ENCODE peak calls at places on chromosomes 6 and 20, in eight cellular contexts. U is HuH-7.5; D is EL; H is non-pigmented ciliary epithelial cell; Z is activated naive CD4-positive, alpha-beta T cell; S is activated CD4-positive, alpha-beta T cell treated with anti-CD3 and anti-CD28 coated beads, Interleukin-2, amount 10 ng/mL, durations not matched to agents 7 days and 5 days; K is WERI-Rb-1; T is neuronal stem cell. M is an unnamed sample.

GRCh38 chr6:43942011-43942442 is 172.0 kb downstream of the VEGFA start:
- DNase-seq in U (no peak), D (no peak), H (no peak), Z (no peak), S (no peak), K (peak; percentile 54), T (no peak), M (no peak)

GRCh38 chr6:169183233-169183632 is 70.4 kb downstream of the THBS2 start:
- DNase-seq in U (no peak), D (no peak), H (no peak), Z (no peak), S (no peak), K (no peak), T (no peak), M (no peak)

GRCh38 chr6:27795697-27796494 is 116.3 kb downstream of the OR2B2 start:
- DNase-seq in U (no peak), D (peak; percentile 91), H (peak; percentile 75), Z (no peak), S (peak; percentile 82), K (peak; percentile 66), T (peak; percentile 88), M (peak; percentile 38)

GRCh38 chr20:49675368-49676151 is 38.1 kb downstream of the B4GALT5 start:
- DNase-seq in U (no peak), D (peak; percentile 51), H (no peak), Z (no peak), S (no peak), K (no peak), T (no peak), M (no peak)

GRCh38 chr6:27891300-27891913 is 20.8 kb downstream of the OR2B2 start:
- DNase-seq in U (no peak), D (no peak), H (no peak), Z (no peak), S (no peak), K (no peak), T (peak; percentile 11), M (no peak)

GRCh38 chr6:133923938-133924593 is 29.0 kb upstream of the TBPL1 start:
- DNase-seq in U (peak; percentile 45), D (peak; percentile 78), H (peak; percentile 59), Z (peak; percentile 14), S (peak; percentile 70), K (peak; percentile 64), T (peak; percentile 76), M (peak; percentile 36)

GRCh38 chr20:63567382-63568169 is 6.5 kb downstream of the HELZ2 start:
- DNase-seq in U (no peak), D (no peak), H (no peak), Z (peak; percentile 31), S (peak; percentile 63), K (no peak), T (no peak), M (peak; percentile 45)

GRCh38 chr6:136228811-136229210 is 21.3 kb downstream of the MTFR2 start:
- DNase-seq in U (no peak), D (no peak), H (no peak), Z (no peak), S (no peak), K (no peak), T (no peak), M (no peak)

GRCh38 chr20:4111440-4112411 is 96.4 kb upstream of the RNF24 start:
- DNase-seq in U (no peak), D (no peak), H (no peak), Z (no peak), S (no peak), K (no peak), T (no peak), M (no peak)

GRCh38 chr6:154682633-154683125 is 50.5 kb upstream of the SCAF8 start:
- DNase-seq in U (no peak), D (no peak), H (no peak), Z (no peak), S (no peak), K (no peak), T (no peak), M (no peak)

GRCh38 chr20:14406495-14406894 is 69.1 kb upstream of the FLRT3 start:
- DNase-seq in U (no peak), D (peak; percentile 73), H (peak; percentile 11), Z (no peak), S (no peak), K (no peak), T (no peak), M (no peak)

GRCh38 chr20:20360464-20360863 is 7.4 kb upstream of the INSM1 start:
- DNase-seq in U (peak; percentile 92), D (peak; percentile 61), H (peak; percentile 42), Z (no peak), S (peak; percentile 38), K (peak; percentile 61), T (no peak), M (no peak)

GRCh38 chr6:166907373-166907841 is 48.9 kb downstream of the RNASET2 start:
- DNase-seq in U (no peak), D (no peak), H (no peak), Z (no peak), S (peak; percentile 36), K (no peak), T (no peak), M (no peak)

GRCh38 chr6:4460595-4461475 is 315.4 kb upstream of the CDYL start:
- DNase-seq in U (no peak), D (peak; percentile 28), H (no peak), Z (no peak), S (no peak), K (no peak), T (peak; percentile 6), M (no peak)

GRCh38 chr20:57801581-57801980 is 91.8 kb upstream of the PMEPA1 start:
- DNase-seq in U (no peak), D (no peak), H (no peak), Z (no peak), S (no peak), K (no peak), T (no peak), M (no peak)

GRCh38 chr6:159819932-159820640 is 20.0 kb downstream of the PNLDC1 start:
- DNase-seq in U (no peak), D (no peak), H (no peak), Z (no peak), S (peak; percentile 58), K (peak; percentile 19), T (no peak), M (no peak)

GRCh38 chr6:113596907-113597583 is 260.1 kb upstream of the MARCKS start:
- DNase-seq in U (no peak), D (no peak), H (no peak), Z (no peak), S (no peak), K (no peak), T (no peak), M (no peak)

GRCh38 chr6:12760911-12761310 is 44.3 kb downstream of the PHACTR1 start:
- DNase-seq in U (no peak), D (peak; percentile 56), H (no peak), Z (no peak), S (no peak), K (no peak), T (no peak), M (no peak)

GRCh38 chr6:150874184-150874583 is 8.7 kb downstream of the MTHFD1L start:
- DNase-seq in U (no peak), D (no peak), H (no peak), Z (no peak), S (no peak), K (peak; percentile 42), T (no peak), M (no peak)

GRCh38 chr6:143675327-143675900 is 2.4 kb upstream of the PHACTR2 start:
- DNase-seq in U (no peak), D (no peak), H (no peak), Z (no peak), S (no peak), K (no peak), T (no peak), M (no peak)

GRCh38 chr20:17189976-17190710 is 36.7 kb upstream of the PCSK2 start:
- DNase-seq in U (no peak), D (no peak), H (no peak), Z (no peak), S (no peak), K (no peak), T (no peak), M (no peak)

GRCh38 chr6:33075568-33076405 is at the start of gene HLA-DPB1:
- DNase-seq in U (peak; percentile 28), D (peak; percentile 53), H (peak; percentile 20), Z (no peak), S (peak; percentile 57), K (no peak), T (peak; percentile 33), M (no peak)

GRCh38 chr6:31794866-31795615 is 511 bp downstream of the VARS1 start:
- DNase-seq in U (no peak), D (no peak), H (no peak), Z (no peak), S (no peak), K (no peak), T (peak; percentile 27), M (no peak)

GRCh38 chr6:42820509-42821340 is 38.9 kb downstream of the BICRAL start:
- DNase-seq in U (no peak), D (no peak), H (no peak), Z (no peak), S (no peak), K (no peak), T (no peak), M (no peak)

GRCh38 chr6:35391240-35391968 is 49.0 kb downstream of the PPARD start:
- DNase-seq in U (no peak), D (peak; percentile 97), H (peak; percentile 92), Z (no peak), S (no peak), K (no peak), T (no peak), M (no peak)

GRCh38 chr6:54879188-54879985 is 32.8 kb downstream of the FAM83B start:
- DNase-seq in U (no peak), D (no peak), H (no peak), Z (no peak), S (no peak), K (no peak), T (no peak), M (no peak)

GRCh38 chr20:63129376-63129965 is 86.5 kb downstream of the YTHDF1 start:
- DNase-seq in U (no peak), D (no peak), H (no peak), Z (no peak), S (no peak), K (no peak), T (no peak), M (no peak)

GRCh38 chr6:134512946-134513345 is 195.0 kb upstream of the SGK1 start:
- DNase-seq in U (no peak), D (no peak), H (no peak), Z (no peak), S (no peak), K (no peak), T (no peak), M (no peak)

GRCh38 chr6:164532546-164533362 is 776.7 kb downstream of the C6orf118 start:
- DNase-seq in U (no peak), D (no peak), H (no peak), Z (no peak), S (no peak), K (peak; percentile 76), T (no peak), M (no peak)

GRCh38 chr6:41451039-41451438 is 95.1 kb upstream of the FOXP4 start:
- DNase-seq in U (no peak), D (no peak), H (no peak), Z (no peak), S (no peak), K (peak; percentile 92), T (no peak), M (no peak)